ENCODE peak calls at places on chromosomes 13 and 19, in six cellular contexts. G, Q, Y, A, V and O are unnamed samples.

GRCh38 chr19:10335149-10336053 is 2.1 kb upstream of the RAVER1 start:
- DNase-seq in G (no peak), Q (no peak), Y (no peak), A (no peak), V (no peak), O (no peak)

GRCh38 chr13:102597029-102598015 is 536 bp downstream of the TPP2 start:
- DNase-seq in G (no peak), Q (peak), Y (no peak), A (peak), V (peak), O (peak)

GRCh38 chr19:19204181-19204580 is 967 bp upstream of the NR2C2AP start:
- DNase-seq in G (no peak), Q (no peak), Y (no peak), A (no peak), V (no peak), O (no peak)

GRCh38 chr13:93270769-93271753 is 44.5 kb downstream of the GPC6 start:
- DNase-seq in G (no peak), Q (no peak), Y (no peak), A (no peak), V (no peak), O (no peak)

GRCh38 chr13:107881362-107881761 is 334.0 kb downstream of the LIG4 start:
- DNase-seq in G (no peak), Q (no peak), Y (no peak), A (no peak), V (no peak), O (no peak)

GRCh38 chr19:35260694-35261304 is 8.0 kb upstream of the USF2 start:
- DNase-seq in G (no peak), Q (no peak), Y (peak), A (peak), V (no peak), O (no peak)

GRCh38 chr19:29623726-29624488 is 17.8 kb downstream of the POP4 start:
- DNase-seq in G (no peak), Q (peak), Y (no peak), A (no peak), V (no peak), O (no peak)

GRCh38 chr19:38389101-38389925 is 816 bp downstream of the SPRED3 start:
- DNase-seq in G (no peak), Q (no peak), Y (no peak), A (no peak), V (peak), O (no peak)

GRCh38 chr13:71316964-71317363 is 550.0 kb downstream of the DACH1 start:
- DNase-seq in G (no peak), Q (no peak), Y (no peak), A (no peak), V (no peak), O (no peak)

GRCh38 chr19:10812902-10813404 is 23.1 kb downstream of the TMED1 start:
- DNase-seq in G (no peak), Q (peak), Y (no peak), A (no peak), V (no peak), O (no peak)

GRCh38 chr19:55368701-55369563 is 1.3 kb downstream of the IL11 start:
- DNase-seq in G (no peak), Q (peak), Y (no peak), A (no peak), V (no peak), O (no peak)

GRCh38 chr13:110801044-110801443 is 87.5 kb downstream of the ING1 start:
- DNase-seq in G (no peak), Q (no peak), Y (no peak), A (no peak), V (no peak), O (no peak)

GRCh38 chr19:511101-511841 is 4.0 kb downstream of the TPGS1 start:
- DNase-seq in G (peak), Q (no peak), Y (no peak), A (peak), V (no peak), O (no peak)

GRCh38 chr13:94269557-94269956 is 209.9 kb downstream of the DCT start:
- DNase-seq in G (no peak), Q (no peak), Y (no peak), A (no peak), V (no peak), O (no peak)

GRCh38 chr13:29679357-29680050 is 84.0 kb upstream of the SLC7A1 start:
- DNase-seq in G (no peak), Q (no peak), Y (no peak), A (no peak), V (no peak), O (no peak)

GRCh38 chr19:53785196-53785889 is 38.8 kb downstream of the NLRP12 start:
- DNase-seq in G (no peak), Q (no peak), Y (no peak), A (no peak), V (no peak), O (no peak)

GRCh38 chr19:53158119-53158656 is 665 bp downstream of the ZNF347 start:
- DNase-seq in G (no peak), Q (peak), Y (peak), A (peak), V (peak), O (peak)

GRCh38 chr19:55253842-55254624 is 4.8 kb downstream of the PPP6R1 start:
- DNase-seq in G (no peak), Q (no peak), Y (no peak), A (no peak), V (no peak), O (no peak)

GRCh38 chr19:53034054-53034453 is 10.5 kb upstream of the ERVV-2 start:
- DNase-seq in G (no peak), Q (no peak), Y (no peak), A (no peak), V (no peak), O (no peak)

GRCh38 chr19:8501547-8501946 is 893 bp downstream of the PRAM1 start:
- DNase-seq in G (no peak), Q (no peak), Y (no peak), A (no peak), V (no peak), O (no peak)

GRCh38 chr13:44409595-44409994 is 36.0 kb downstream of the SERP2 start:
- DNase-seq in G (no peak), Q (no peak), Y (no peak), A (no peak), V (no peak), O (no peak)

GRCh38 chr19:5934779-5935472 is 20.9 kb downstream of the CAPS start:
- DNase-seq in G (no peak), Q (no peak), Y (no peak), A (no peak), V (no peak), O (no peak)

GRCh38 chr13:110302986-110303385 is 4.0 kb downstream of the COL4A1 start:
- DNase-seq in G (no peak), Q (no peak), Y (no peak), A (no peak), V (no peak), O (no peak)

GRCh38 chr19:1264801-1265610 is 4.1 kb upstream of the CIRBP start:
- DNase-seq in G (no peak), Q (peak), Y (peak), A (peak), V (no peak), O (no peak)

GRCh38 chr13:67341406-67341805 is 111.3 kb upstream of the PCDH9 start:
- DNase-seq in G (no peak), Q (no peak), Y (no peak), A (no peak), V (no peak), O (no peak)

GRCh38 chr13:26688286-26688685 is 72.3 kb downstream of the GPR12 start:
- DNase-seq in G (no peak), Q (no peak), Y (no peak), A (no peak), V (no peak), O (no peak)

GRCh38 chr19:52923782-52924593 is 760 bp upstream of the ZNF888 start:
- DNase-seq in G (no peak), Q (peak), Y (peak), A (peak), V (no peak), O (no peak)

GRCh38 chr13:25177012-25177411 is 4.9 kb upstream of the AMER2 start:
- DNase-seq in G (no peak), Q (no peak), Y (no peak), A (no peak), V (no peak), O (no peak)

GRCh38 chr13:100440756-100441421 is 147.7 kb downstream of the GGACT start:
- DNase-seq in G (no peak), Q (no peak), Y (no peak), A (no peak), V (no peak), O (no peak)

GRCh38 chr19:13082192-13083007 is 20.3 kb downstream of the LYL1 start:
- DNase-seq in G (no peak), Q (peak), Y (no peak), A (no peak), V (no peak), O (no peak)
- TF ChIP-seq CTCF in G (no peak), Q (peak), Y (no peak), A (no peak), V (peak), O (no peak)

GRCh38 chr13:30742896-30743295 is 7.6 kb downstream of the ALOX5AP start:
- DNase-seq in G (no peak), Q (no peak), Y (no peak), A (no peak), V (no peak), O (no peak)
- TF ChIP-seq CTCF in G (no peak), Q (no peak), Y (no peak), A (no peak), V (no peak), O (no peak)

DNA sequence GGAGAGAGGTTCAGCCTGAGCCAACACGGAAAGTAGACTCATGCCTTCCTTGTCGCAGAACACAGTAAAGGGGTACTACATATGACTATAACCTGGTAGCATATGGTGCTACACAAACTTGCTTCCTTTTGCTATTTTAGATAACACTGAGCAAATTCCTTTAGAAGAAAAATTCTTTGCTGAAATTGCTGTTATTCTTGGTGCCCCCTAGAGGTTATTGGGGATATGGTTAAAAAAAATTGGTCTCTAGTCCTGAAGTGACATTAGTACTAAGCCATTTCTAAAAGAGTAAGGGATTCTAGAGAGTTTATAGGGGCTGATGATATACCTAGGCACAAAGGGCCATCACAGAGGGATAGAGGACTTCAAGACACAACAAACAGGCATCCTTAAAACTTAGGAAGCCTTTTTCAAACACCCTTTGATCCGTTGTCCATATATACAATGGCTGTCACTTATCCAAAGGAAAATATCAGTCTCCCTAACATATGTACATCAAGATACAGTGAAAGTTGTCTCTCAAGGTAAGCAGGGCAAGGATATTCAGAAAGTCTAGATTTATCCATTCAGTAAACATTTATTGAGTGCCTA is 13.9 kb upstream of the HS6ST3 start:
- DNase-seq in G (no peak), Q (peak), Y (no peak), A (no peak), V (no peak), O (no peak)
- TF ChIP-seq CTCF in G (peak), Q (peak), Y (no peak), A (no peak), V (peak), O (peak)

GRCh38 chr19:2602391-2603181 is 99.9 kb downstream of the GNG7 start:
- DNase-seq in G (no peak), Q (no peak), Y (peak), A (peak), V (no peak), O (no peak)
- TF ChIP-seq CTCF in G (peak), Q (no peak), Y (peak), A (no peak), V (no peak), O (no peak)

GRCh38 chr13:101473458-101473857 is 21.0 kb downstream of the ITGBL1 start:
- DNase-seq in G (no peak), Q (no peak), Y (no peak), A (no peak), V (no peak), O (no peak)

GRCh38 chr13:101475536-101475935 is 23.1 kb downstream of the ITGBL1 start:
- DNase-seq in G (no peak), Q (no peak), Y (no peak), A (no peak), V (no peak), O (no peak)

GRCh38 chr13:101474419-101474957 is 22.0 kb downstream of the ITGBL1 start:
- DNase-seq in G (no peak), Q (no peak), Y (peak), A (no peak), V (peak), O (no peak)
- TF ChIP-seq CTCF in G (peak), Q (no peak), Y (no peak), A (no peak), V (peak), O (peak)

GRCh38 chr19:45186509-45187334 is 8.1 kb downstream of the BLOC1S3 start:
- DNase-seq in G (no peak), Q (no peak), Y (no peak), A (no peak), V (no peak), O (no peak)
- TF ChIP-seq CTCF in G (no peak), Q (no peak), Y (no peak), A (no peak), V (no peak), O (no peak)

GRCh38 chr19:47719047-47719885 is 6.0 kb downstream of the EHD2 start:
- DNase-seq in G (peak), Q (no peak), Y (peak), A (peak), V (no peak), O (no peak)

GRCh38 chr19:47711652-47712239 is 1.5 kb upstream of the EHD2 start:
- DNase-seq in G (no peak), Q (no peak), Y (no peak), A (no peak), V (no peak), O (no peak)

GRCh38 chr19:47714339-47714738 is 1.1 kb downstream of the EHD2 start:
- DNase-seq in G (no peak), Q (no peak), Y (no peak), A (no peak), V (no peak), O (no peak)

GRCh38 chr19:47716270-47716937 is 3.2 kb downstream of the EHD2 start:
- DNase-seq in G (no peak), Q (no peak), Y (no peak), A (no peak), V (no peak), O (no peak)

GRCh38 chr19:47713046-47714021 is at the start of gene EHD2:
- DNase-seq in G (no peak), Q (peak), Y (peak), A (peak), V (peak), O (no peak)
- TF ChIP-seq CTCF in G (peak), Q (peak), Y (peak), A (peak), V (peak), O (peak)